ENCODE peak calls at places on chromosomes 5 and 9, in seven cellular contexts. One of them, this sample, is unnamed.

GRCh38 chr5:121693864-121694263 is 157.8 kb upstream of the FTMT start:
- DNase-seq in lower lobe of right lung: no peak
- DNase-seq in Peyer's patch: no peak
- DNase-seq in pancreas: no peak
- DNase-seq in endodermal cell: peak; percentile 55
- DNase-seq in esophagus squamous epithelium: no peak
- DNase-seq in CD8-positive, alpha-beta T cell: no peak
- DNase-seq in this sample: no peak

GRCh38 chr9:3516667-3517330 is 9.0 kb downstream of the RFX3 start:
- DNase-seq in endodermal cell: no peak
- DNase-seq in Peyer's patch: no peak
- DNase-seq in esophagus squamous epithelium: no peak
- DNase-seq in lower lobe of right lung: no peak
- DNase-seq in CD8-positive, alpha-beta T cell: no peak
- DNase-seq in pancreas: no peak
- DNase-seq in this sample: no peak

GRCh38 chr5:130398825-130399224 is 494.6 kb downstream of the CHSY3 start:
- DNase-seq in CD8-positive, alpha-beta T cell: no peak
- DNase-seq in pancreas: no peak
- DNase-seq in esophagus squamous epithelium: no peak
- DNase-seq in lower lobe of right lung: no peak
- DNase-seq in Peyer's patch: no peak
- DNase-seq in endodermal cell: no peak
- DNase-seq in this sample: no peak

GRCh38 chr5:96601811-96602244 is 60.3 kb upstream of the CAST start:
- DNase-seq in Peyer's patch: peak; percentile 80
- DNase-seq in pancreas: peak; percentile 47
- DNase-seq in lower lobe of right lung: no peak
- DNase-seq in esophagus squamous epithelium: no peak
- DNase-seq in endodermal cell: peak; percentile 79
- DNase-seq in CD8-positive, alpha-beta T cell: peak; percentile 55
- DNase-seq in this sample: no peak

GRCh38 chr5:123455095-123455494 is 31.9 kb upstream of the CEP120 start:
- DNase-seq in CD8-positive, alpha-beta T cell: no peak
- DNase-seq in Peyer's patch: no peak
- DNase-seq in pancreas: no peak
- DNase-seq in esophagus squamous epithelium: no peak
- DNase-seq in lower lobe of right lung: no peak
- DNase-seq in endodermal cell: no peak
- DNase-seq in this sample: no peak

GRCh38 chr5:167582263-167582662 is 709.2 kb upstream of the WWC1 start:
- DNase-seq in endodermal cell: no peak
- DNase-seq in CD8-positive, alpha-beta T cell: no peak
- DNase-seq in pancreas: no peak
- DNase-seq in esophagus squamous epithelium: no peak
- DNase-seq in Peyer's patch: no peak
- DNase-seq in lower lobe of right lung: no peak
- DNase-seq in this sample: no peak

GRCh38 chr5:147898875-147899401 is 7.4 kb downstream of the C5orf46 start:
- DNase-seq in pancreas: no peak
- DNase-seq in endodermal cell: no peak
- DNase-seq in esophagus squamous epithelium: no peak
- DNase-seq in Peyer's patch: no peak
- DNase-seq in lower lobe of right lung: no peak
- DNase-seq in CD8-positive, alpha-beta T cell: no peak
- DNase-seq in this sample: no peak

GRCh38 chr5:50800410-50800809 is 134.0 kb downstream of the PARP8 start:
- DNase-seq in CD8-positive, alpha-beta T cell: no peak
- DNase-seq in Peyer's patch: no peak
- DNase-seq in endodermal cell: no peak
- DNase-seq in lower lobe of right lung: no peak
- DNase-seq in esophagus squamous epithelium: no peak
- DNase-seq in pancreas: no peak
- DNase-seq in this sample: no peak

GRCh38 chr5:82799346-82800077 is 277.7 kb downstream of the TMEM167A start:
- DNase-seq in endodermal cell: no peak
- DNase-seq in lower lobe of right lung: no peak
- DNase-seq in pancreas: no peak
- DNase-seq in esophagus squamous epithelium: no peak
- DNase-seq in CD8-positive, alpha-beta T cell: no peak
- DNase-seq in Peyer's patch: no peak
- DNase-seq in this sample: no peak

GRCh38 chr9:37034320-37034937 is 361 bp upstream of the PAX5 start:
- DNase-seq in lower lobe of right lung: no peak
- DNase-seq in pancreas: no peak
- DNase-seq in esophagus squamous epithelium: no peak
- DNase-seq in CD8-positive, alpha-beta T cell: no peak
- DNase-seq in endodermal cell: peak; percentile 83
- DNase-seq in Peyer's patch: peak; percentile 82
- DNase-seq in this sample: no peak

GRCh38 chr5:169670769-169671525 is 33.9 kb downstream of the DOCK2 start:
- DNase-seq in pancreas: no peak
- DNase-seq in esophagus squamous epithelium: no peak
- DNase-seq in endodermal cell: no peak
- DNase-seq in lower lobe of right lung: no peak
- DNase-seq in CD8-positive, alpha-beta T cell: no peak
- DNase-seq in Peyer's patch: no peak
- DNase-seq in this sample: no peak

GRCh38 chr9:106179181-106179580 is 484.8 kb downstream of the TMEM38B start:
- DNase-seq in CD8-positive, alpha-beta T cell: no peak
- DNase-seq in lower lobe of right lung: no peak
- DNase-seq in esophagus squamous epithelium: no peak
- DNase-seq in pancreas: no peak
- DNase-seq in endodermal cell: no peak
- DNase-seq in Peyer's patch: no peak
- DNase-seq in this sample: no peak

GRCh38 chr5:138542120-138542955 is 698 bp downstream of the ETF1 start:
- DNase-seq in lower lobe of right lung: no peak
- DNase-seq in pancreas: no peak
- DNase-seq in CD8-positive, alpha-beta T cell: no peak
- DNase-seq in Peyer's patch: no peak
- DNase-seq in esophagus squamous epithelium: no peak
- DNase-seq in endodermal cell: peak; percentile 59
- DNase-seq in this sample: no peak

GRCh38 chr9:4417578-4418325 is 72.5 kb upstream of the SLC1A1 start:
- DNase-seq in pancreas: no peak
- DNase-seq in Peyer's patch: no peak
- DNase-seq in esophagus squamous epithelium: no peak
- DNase-seq in endodermal cell: no peak
- DNase-seq in lower lobe of right lung: no peak
- DNase-seq in CD8-positive, alpha-beta T cell: no peak
- DNase-seq in this sample: no peak

GRCh38 chr5:95621839-95622629 is 2.1 kb downstream of the GPR150 start:
- DNase-seq in lower lobe of right lung: no peak
- DNase-seq in pancreas: peak; percentile 39
- DNase-seq in esophagus squamous epithelium: no peak
- DNase-seq in Peyer's patch: no peak
- DNase-seq in endodermal cell: no peak
- DNase-seq in CD8-positive, alpha-beta T cell: peak; percentile 23
- DNase-seq in this sample: no peak

GRCh38 chr5:72109625-72110024 is 2.4 kb downstream of the MAP1B start:
- DNase-seq in endodermal cell: no peak
- DNase-seq in pancreas: no peak
- DNase-seq in lower lobe of right lung: no peak
- DNase-seq in Peyer's patch: no peak
- DNase-seq in esophagus squamous epithelium: no peak
- DNase-seq in CD8-positive, alpha-beta T cell: no peak
- DNase-seq in this sample: no peak

GRCh38 chr9:117091529-117091928 is 323.3 kb downstream of the ASTN2 start:
- DNase-seq in lower lobe of right lung: no peak
- DNase-seq in esophagus squamous epithelium: no peak
- DNase-seq in CD8-positive, alpha-beta T cell: no peak
- DNase-seq in endodermal cell: no peak
- DNase-seq in pancreas: no peak
- DNase-seq in Peyer's patch: no peak
- DNase-seq in this sample: no peak
- H3K27ac ChIP-seq in lower lobe of right lung: no peak overlapping the region
- H3K27ac ChIP-seq in esophagus squamous epithelium: no peak overlapping the region
- H3K27ac ChIP-seq in CD8-positive, alpha-beta T cell: no peak overlapping the region
- H3K27ac ChIP-seq in endodermal cell: no peak overlapping the region
- H3K27ac ChIP-seq in pancreas: no peak overlapping the region
- H3K27ac ChIP-seq in Peyer's patch: no peak overlapping the region
- H3K27ac ChIP-seq in this sample: no peak overlapping the region

GRCh38 chr9:130963337-130963908 is 24.4 kb upstream of the FIBCD1 start:
- DNase-seq in Peyer's patch: no peak
- DNase-seq in endodermal cell: no peak
- DNase-seq in esophagus squamous epithelium: no peak
- DNase-seq in CD8-positive, alpha-beta T cell: no peak
- DNase-seq in pancreas: no peak
- DNase-seq in lower lobe of right lung: no peak
- DNase-seq in this sample: no peak
- H3K27me3 ChIP-seq in Peyer's patch: no peaks in the 10 kb centered on the region
- H3K27me3 ChIP-seq in endodermal cell: no peaks in the 10 kb centered on the region
- H3K27me3 ChIP-seq in esophagus squamous epithelium: peaks cover 8% of the 10 kb centered on the region
- H3K27me3 ChIP-seq in CD8-positive, alpha-beta T cell: no peaks in the 10 kb centered on the region
- H3K27me3 ChIP-seq in pancreas: no peaks in the 10 kb centered on the region
- H3K27me3 ChIP-seq in lower lobe of right lung: peaks cover 4% of the 10 kb centered on the region
- H3K27me3 ChIP-seq in this sample: no peaks in the 10 kb centered on the region

GRCh38 chr9:127907867-127908659 is 8.7 kb upstream of the ST6GALNAC6 start:
- DNase-seq in Peyer's patch: no peak
- DNase-seq in lower lobe of right lung: no peak
- DNase-seq in endodermal cell: no peak
- DNase-seq in pancreas: no peak
- DNase-seq in CD8-positive, alpha-beta T cell: no peak
- DNase-seq in esophagus squamous epithelium: no peak
- DNase-seq in this sample: no peak

GRCh38 chr9:127903557-127904475 is 4.4 kb upstream of the ST6GALNAC6 start:
- DNase-seq in Peyer's patch: peak; percentile 96
- DNase-seq in CD8-positive, alpha-beta T cell: peak; percentile 79
- DNase-seq in esophagus squamous epithelium: no peak
- DNase-seq in endodermal cell: peak; percentile 91
- DNase-seq in pancreas: peak; percentile 41
- DNase-seq in lower lobe of right lung: peak; percentile 89
- DNase-seq in this sample: no peak

GRCh38 chr9:127905788-127906191 is 6.4 kb upstream of the ST6GALNAC6 start:
- DNase-seq in endodermal cell: no peak
- DNase-seq in pancreas: peak; percentile 21
- DNase-seq in CD8-positive, alpha-beta T cell: peak; percentile 74
- DNase-seq in esophagus squamous epithelium: no peak
- DNase-seq in lower lobe of right lung: peak; percentile 72
- DNase-seq in Peyer's patch: peak; percentile 76
- DNase-seq in this sample: no peak

GRCh38 chr9:127904888-127905728 is 5.7 kb upstream of the ST6GALNAC6 start:
- DNase-seq in esophagus squamous epithelium: no peak
- DNase-seq in pancreas: no peak
- DNase-seq in endodermal cell: no peak
- DNase-seq in Peyer's patch: peak; percentile 78
- DNase-seq in CD8-positive, alpha-beta T cell: peak; percentile 73
- DNase-seq in lower lobe of right lung: no peak
- DNase-seq in this sample: no peak

DNA sequence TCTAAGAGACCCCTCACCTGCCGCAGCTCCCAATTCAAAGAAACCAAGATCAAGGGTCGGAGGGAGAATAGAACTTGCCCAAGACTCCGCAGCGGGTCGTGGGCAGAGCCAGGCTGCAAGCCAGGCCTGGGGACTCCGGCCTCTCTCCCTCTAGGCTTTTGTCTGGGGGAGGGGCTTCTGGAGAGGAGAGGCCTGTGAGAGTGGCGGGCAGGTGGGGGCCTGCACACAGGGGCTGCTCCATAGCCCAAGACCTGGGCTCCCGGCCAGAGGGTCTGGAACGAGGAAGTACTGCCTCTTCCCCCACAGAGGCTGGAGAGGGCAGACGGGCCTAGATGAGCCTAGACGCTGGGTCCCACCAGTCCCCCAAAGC is 5.1 kb upstream of the ST6GALNAC6 start:
- DNase-seq in Peyer's patch: no peak
- DNase-seq in endodermal cell: peak; percentile 69
- DNase-seq in pancreas: peak; percentile 68
- DNase-seq in CD8-positive, alpha-beta T cell: no peak
- DNase-seq in esophagus squamous epithelium: no peak
- DNase-seq in lower lobe of right lung: peak; percentile 89
- DNase-seq in this sample: no peak
- H3K27ac ChIP-seq in Peyer's patch: peak overlapping the region; percentile 96
- H3K27ac ChIP-seq in endodermal cell: peak overlapping the region; percentile 29
- H3K27ac ChIP-seq in pancreas: peak overlapping the region; percentile 67
- H3K27ac ChIP-seq in CD8-positive, alpha-beta T cell: peak overlapping the region; percentile 95
- H3K27ac ChIP-seq in esophagus squamous epithelium: peak overlapping the region; percentile 91
- H3K27ac ChIP-seq in lower lobe of right lung: peak overlapping the region; percentile 86
- H3K27ac ChIP-seq in this sample: no peak overlapping the region

GRCh38 chr9:131545786-131546335 is 538 bp downstream of the PRRT1B start:
- DNase-seq in esophagus squamous epithelium: no peak
- DNase-seq in Peyer's patch: no peak
- DNase-seq in pancreas: peak; percentile 18
- DNase-seq in endodermal cell: no peak
- DNase-seq in CD8-positive, alpha-beta T cell: no peak
- DNase-seq in lower lobe of right lung: no peak
- DNase-seq in this sample: no peak
- H3K27me3 ChIP-seq in esophagus squamous epithelium: peaks cover 70% of the 10 kb centered on the region
- H3K27me3 ChIP-seq in Peyer's patch: peaks cover 16% of the 10 kb centered on the region
- H3K27me3 ChIP-seq in pancreas: no peaks in the 10 kb centered on the region
- H3K27me3 ChIP-seq in endodermal cell: no peaks in the 10 kb centered on the region
- H3K27me3 ChIP-seq in CD8-positive, alpha-beta T cell: peaks cover 6% of the 10 kb centered on the region
- H3K27me3 ChIP-seq in lower lobe of right lung: peaks cover 33% of the 10 kb centered on the region
- H3K27me3 ChIP-seq in this sample: peaks cover 11% of the 10 kb centered on the region

DNA sequence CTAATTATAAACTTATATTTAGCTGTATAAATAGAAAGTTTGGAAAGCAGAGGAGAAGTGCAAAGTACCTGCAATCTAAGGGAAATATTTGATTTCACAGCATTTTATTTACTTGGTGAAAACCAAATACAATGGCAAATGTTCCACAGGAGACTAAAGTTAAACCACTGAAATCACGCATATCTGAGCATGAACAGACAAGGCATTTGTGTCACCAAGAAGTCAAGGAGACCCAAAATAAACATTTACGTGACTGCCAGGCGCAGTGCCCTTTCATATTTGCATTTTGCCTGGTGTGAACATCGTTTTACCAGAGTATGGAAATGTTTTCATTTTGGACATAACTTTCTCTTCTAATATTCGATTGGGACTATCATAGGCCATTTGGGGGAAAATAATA is 20.6 kb downstream of the UGCG start:
- DNase-seq in CD8-positive, alpha-beta T cell: no peak
- DNase-seq in Peyer's patch: no peak
- DNase-seq in esophagus squamous epithelium: no peak
- DNase-seq in pancreas: peak; percentile 65
- DNase-seq in endodermal cell: no peak
- DNase-seq in lower lobe of right lung: no peak
- DNase-seq in this sample: no peak
- H3K27ac ChIP-seq in CD8-positive, alpha-beta T cell: no peak overlapping the region
- H3K27ac ChIP-seq in Peyer's patch: peak overlapping the region; percentile 26
- H3K27ac ChIP-seq in esophagus squamous epithelium: no peak overlapping the region
- H3K27ac ChIP-seq in pancreas: peak overlapping the region; percentile 44
- H3K27ac ChIP-seq in endodermal cell: no peak overlapping the region
- H3K27ac ChIP-seq in lower lobe of right lung: no peak overlapping the region
- H3K27ac ChIP-seq in this sample: no peak overlapping the region

GRCh38 chr5:111583761-111584203 is 71.4 kb upstream of the STARD4 start:
- DNase-seq in CD8-positive, alpha-beta T cell: no peak
- DNase-seq in endodermal cell: no peak
- DNase-seq in Peyer's patch: no peak
- DNase-seq in esophagus squamous epithelium: no peak
- DNase-seq in pancreas: no peak
- DNase-seq in lower lobe of right lung: no peak
- DNase-seq in this sample: no peak
- H3K27me3 ChIP-seq in CD8-positive, alpha-beta T cell: no peaks in the 10 kb centered on the region
- H3K27me3 ChIP-seq in endodermal cell: no peaks in the 10 kb centered on the region
- H3K27me3 ChIP-seq in Peyer's patch: no peaks in the 10 kb centered on the region
- H3K27me3 ChIP-seq in esophagus squamous epithelium: no peaks in the 10 kb centered on the region
- H3K27me3 ChIP-seq in pancreas: no peaks in the 10 kb centered on the region
- H3K27me3 ChIP-seq in lower lobe of right lung: no peaks in the 10 kb centered on the region
- H3K27me3 ChIP-seq in this sample: no peaks in the 10 kb centered on the region